ENCODE peak calls at places on chromosome 4, in five cellular contexts. One of them, this sample, is unnamed.

GRCh38 chr4:13524504-13525243 is 19.6 kb downstream of the NKX3-2 start:
- DNase-seq in EH: peak; percentile 54
- DNase-seq in CD4-positive, alpha-beta T cell: no peak
- DNase-seq in uterus: no peak
- DNase-seq in HTR-8/SVneo: no peak
- DNase-seq in this sample: no peak

GRCh38 chr4:113547487-113548042 is 214.0 kb downstream of the CAMK2D start:
- DNase-seq in EH: peak; percentile 94
- DNase-seq in CD4-positive, alpha-beta T cell: peak; percentile 84
- DNase-seq in uterus: peak; percentile 78
- DNase-seq in HTR-8/SVneo: peak; percentile 72
- DNase-seq in this sample: peak; percentile 82

GRCh38 chr4:169132561-169133305 is 122.7 kb upstream of the CBR4 start:
- DNase-seq in EH: peak; percentile 41
- DNase-seq in CD4-positive, alpha-beta T cell: no peak
- DNase-seq in uterus: no peak
- DNase-seq in HTR-8/SVneo: no peak
- DNase-seq in this sample: no peak

GRCh38 chr4:2296621-2297601 is 35.0 kb upstream of the MXD4 start:
- DNase-seq in EH: no peak
- DNase-seq in CD4-positive, alpha-beta T cell: no peak
- DNase-seq in uterus: no peak
- DNase-seq in HTR-8/SVneo: no peak
- DNase-seq in this sample: no peak

GRCh38 chr4:70801265-70801809 is 38.4 kb downstream of the GRSF1 start:
- DNase-seq in EH: no peak
- DNase-seq in CD4-positive, alpha-beta T cell: no peak
- DNase-seq in uterus: no peak
- DNase-seq in HTR-8/SVneo: no peak
- DNase-seq in this sample: no peak

GRCh38 chr4:74158561-74159396 is 861 bp downstream of the MTHFD2L start:
- DNase-seq in EH: peak; percentile 29
- DNase-seq in CD4-positive, alpha-beta T cell: no peak
- DNase-seq in uterus: no peak
- DNase-seq in HTR-8/SVneo: no peak
- DNase-seq in this sample: no peak

GRCh38 chr4:8856835-8857590 is 14.6 kb downstream of the HMX1 start:
- DNase-seq in EH: no peak
- DNase-seq in CD4-positive, alpha-beta T cell: no peak
- DNase-seq in uterus: no peak
- DNase-seq in HTR-8/SVneo: no peak
- DNase-seq in this sample: no peak

GRCh38 chr4:4406455-4407298 is 19.8 kb downstream of the NSG1 start:
- DNase-seq in EH: peak; percentile 17
- DNase-seq in CD4-positive, alpha-beta T cell: no peak
- DNase-seq in uterus: no peak
- DNase-seq in HTR-8/SVneo: no peak
- DNase-seq in this sample: no peak

GRCh38 chr4:154731756-154732155 is 12.0 kb upstream of the LRAT start:
- DNase-seq in EH: no peak
- DNase-seq in CD4-positive, alpha-beta T cell: no peak
- DNase-seq in uterus: no peak
- DNase-seq in HTR-8/SVneo: no peak
- DNase-seq in this sample: no peak

GRCh38 chr4:110959041-110959643 is 336.3 kb upstream of the PITX2 start:
- DNase-seq in EH: peak; percentile 37
- DNase-seq in CD4-positive, alpha-beta T cell: no peak
- DNase-seq in uterus: no peak
- DNase-seq in HTR-8/SVneo: peak; percentile 1
- DNase-seq in this sample: no peak

GRCh38 chr4:182448281-182449151 is 205.3 kb downstream of the TENM3 start:
- DNase-seq in EH: peak; percentile 93
- DNase-seq in CD4-positive, alpha-beta T cell: peak; percentile 2
- DNase-seq in uterus: peak; percentile 91
- DNase-seq in HTR-8/SVneo: peak; percentile 90
- DNase-seq in this sample: peak; percentile 41

GRCh38 chr4:26410385-26411293 is 79.6 kb downstream of the CCKAR start:
- DNase-seq in EH: peak; percentile 72
- DNase-seq in CD4-positive, alpha-beta T cell: no peak
- DNase-seq in uterus: no peak
- DNase-seq in HTR-8/SVneo: peak; percentile 52
- DNase-seq in this sample: peak; percentile 4

GRCh38 chr4:35818520-35818919 is 425.8 kb downstream of the ARAP2 start:
- DNase-seq in EH: no peak
- DNase-seq in CD4-positive, alpha-beta T cell: no peak
- DNase-seq in uterus: no peak
- DNase-seq in HTR-8/SVneo: no peak
- DNase-seq in this sample: no peak

GRCh38 chr4:179116011-179116410 is 1673.8 kb upstream of the AGA start:
- DNase-seq in EH: no peak
- DNase-seq in CD4-positive, alpha-beta T cell: no peak
- DNase-seq in uterus: no peak
- DNase-seq in HTR-8/SVneo: no peak
- DNase-seq in this sample: no peak

GRCh38 chr4:85717366-85717765 is 242.4 kb downstream of the ARHGAP24 start:
- DNase-seq in EH: peak; percentile 77
- DNase-seq in CD4-positive, alpha-beta T cell: no peak
- DNase-seq in uterus: no peak
- DNase-seq in HTR-8/SVneo: no peak
- DNase-seq in this sample: no peak

GRCh38 chr4:7334521-7335275 is 100.0 kb downstream of the PSAPL1 start:
- DNase-seq in EH: no peak
- DNase-seq in CD4-positive, alpha-beta T cell: no peak
- DNase-seq in uterus: no peak
- DNase-seq in HTR-8/SVneo: no peak
- DNase-seq in this sample: no peak

GRCh38 chr4:7415927-7416686 is 18.6 kb downstream of the PSAPL1 start:
- DNase-seq in EH: no peak
- DNase-seq in CD4-positive, alpha-beta T cell: no peak
- DNase-seq in uterus: peak; percentile 8
- DNase-seq in HTR-8/SVneo: no peak
- DNase-seq in this sample: no peak

GRCh38 chr4:115234405-115235093 is 121.1 kb upstream of the NDST4 start:
- DNase-seq in EH: no peak
- DNase-seq in CD4-positive, alpha-beta T cell: no peak
- DNase-seq in uterus: no peak
- DNase-seq in HTR-8/SVneo: peak; percentile 0
- DNase-seq in this sample: no peak

GRCh38 chr4:115711575-115711974 is 598.2 kb upstream of the NDST4 start:
- DNase-seq in EH: no peak
- DNase-seq in CD4-positive, alpha-beta T cell: no peak
- DNase-seq in uterus: no peak
- DNase-seq in HTR-8/SVneo: no peak
- DNase-seq in this sample: no peak

GRCh38 chr4:98688416-98689290 is 30.2 kb upstream of the TSPAN5 start:
- DNase-seq in EH: peak; percentile 87
- DNase-seq in CD4-positive, alpha-beta T cell: no peak
- DNase-seq in uterus: no peak
- DNase-seq in HTR-8/SVneo: peak; percentile 30
- DNase-seq in this sample: peak; percentile 72

GRCh38 chr4:123506311-123506685 is 109.7 kb downstream of the SPRY1 start:
- DNase-seq in EH: no peak
- DNase-seq in CD4-positive, alpha-beta T cell: no peak
- DNase-seq in uterus: no peak
- DNase-seq in HTR-8/SVneo: no peak
- DNase-seq in this sample: no peak

GRCh38 chr4:39042365-39042764 is 10.2 kb upstream of the TMEM156 start:
- DNase-seq in EH: no peak
- DNase-seq in CD4-positive, alpha-beta T cell: no peak
- DNase-seq in uterus: no peak
- DNase-seq in HTR-8/SVneo: no peak
- DNase-seq in this sample: no peak

GRCh38 chr4:7723625-7724024 is 216.0 kb downstream of the AFAP1 start:
- DNase-seq in EH: no peak
- DNase-seq in CD4-positive, alpha-beta T cell: no peak
- DNase-seq in uterus: no peak
- DNase-seq in HTR-8/SVneo: no peak
- DNase-seq in this sample: no peak